ENCODE peak calls at places on chromosomes 12 and 14, in seven cellular contexts. Q, W, Z, S, H, A and D are unnamed samples.

GRCh38 chr12:105915997-105916697 is 222.6 kb downstream of the NUAK1 start:
- DNase-seq in W (no peak), Q (no peak), H (no peak), S (no peak), A (no peak), Z (no peak), D (no peak)

GRCh38 chr14:32224731-32225377 is 21.8 kb upstream of the RNU6-8 start:
- DNase-seq in S (peak; percentile 57), A (peak; percentile 40), Z (peak; percentile 77), W (peak; percentile 81), Q (peak; percentile 57), H (peak; percentile 59), D (no peak)

GRCh38 chr14:33954016-33954598 is 3.2 kb upstream of the EGLN3 start:
- DNase-seq in Z (no peak), W (no peak), Q (no peak), S (no peak), A (no peak), H (no peak), D (no peak)

GRCh38 chr12:70721216-70721615 is 84.0 kb upstream of the PTPRB start:
- DNase-seq in W (no peak), Z (no peak), A (no peak), H (no peak), Q (no peak), S (no peak), D (no peak)

GRCh38 chr12:113852695-113853490 is 113.2 kb downstream of the RBM19 start:
- DNase-seq in A (no peak), H (no peak), S (no peak), Z (no peak), Q (no peak), W (no peak), D (no peak)

GRCh38 chr14:88804035-88804434 is 11.3 kb upstream of the EML5 start:
- DNase-seq in Z (no peak), A (no peak), S (no peak), H (peak; percentile 4), W (no peak), Q (no peak), D (no peak)

GRCh38 chr14:49553892-49554291 is 32.3 kb downstream of the RPS29 start:
- DNase-seq in Q (no peak), A (no peak), S (no peak), Z (no peak), W (no peak), H (no peak), D (no peak)

GRCh38 chr14:81246561-81247270 is 26.0 kb upstream of the GTF2A1 start:
- DNase-seq in H (no peak), S (no peak), Q (peak; percentile 16), A (no peak), W (no peak), Z (no peak), D (no peak)

GRCh38 chr12:122028165-122028591 is 6.5 kb downstream of the BCL7A start:
- DNase-seq in W (no peak), Q (peak; percentile 46), S (no peak), A (no peak), H (no peak), Z (peak; percentile 33), D (no peak)

GRCh38 chr12:95943231-95943842 is at the start of gene AMDHD1:
- DNase-seq in S (peak; percentile 42), W (peak; percentile 83), Q (peak; percentile 42), A (peak; percentile 40), H (peak; percentile 45), Z (peak; percentile 42), D (peak; percentile 77)

GRCh38 chr14:68548194-68549056 is 244.4 kb downstream of the ZFP36L1 start:
- DNase-seq in S (peak; percentile 99), Q (peak; percentile 98), H (peak; percentile 99), W (peak; percentile 86), Z (peak; percentile 98), A (peak; percentile 99), D (no peak)

GRCh38 chr12:26580619-26581018 is 252.4 kb downstream of the ITPR2 start:
- DNase-seq in Z (no peak), W (no peak), A (no peak), S (no peak), Q (no peak), H (no peak), D (no peak)

GRCh38 chr14:94048676-94049624 is 22.8 kb downstream of the OTUB2 start:
- DNase-seq in Z (no peak), S (no peak), Q (no peak), A (no peak), W (no peak), H (no peak), D (no peak)

GRCh38 chr12:15152456-15152855 is 68.8 kb downstream of the RERG start:
- DNase-seq in Z (peak; percentile 40), H (peak; percentile 46), S (peak; percentile 8), W (peak; percentile 37), Q (peak; percentile 26), A (peak; percentile 36), D (no peak)
- TF ChIP-seq CTCF in Z (peak; percentile 44), H (peak; percentile 40), S (no peak), W (peak; percentile 49), Q (peak; percentile 16), A (peak; percentile 38), D (no peak)

GRCh38 chr14:20989787-20990600 is at the start of gene METTL17:
- DNase-seq in Q (peak; percentile 98), W (peak; percentile 96), A (peak; percentile 98), Z (peak; percentile 98), H (peak; percentile 98), S (peak; percentile 92), D (peak; percentile 92)
- TF ChIP-seq CTCF in Q (peak; percentile 7), W (peak; percentile 43), A (peak; percentile 38), Z (peak; percentile 46), H (peak; percentile 41), S (peak; percentile 41), D (no peak)

DNA sequence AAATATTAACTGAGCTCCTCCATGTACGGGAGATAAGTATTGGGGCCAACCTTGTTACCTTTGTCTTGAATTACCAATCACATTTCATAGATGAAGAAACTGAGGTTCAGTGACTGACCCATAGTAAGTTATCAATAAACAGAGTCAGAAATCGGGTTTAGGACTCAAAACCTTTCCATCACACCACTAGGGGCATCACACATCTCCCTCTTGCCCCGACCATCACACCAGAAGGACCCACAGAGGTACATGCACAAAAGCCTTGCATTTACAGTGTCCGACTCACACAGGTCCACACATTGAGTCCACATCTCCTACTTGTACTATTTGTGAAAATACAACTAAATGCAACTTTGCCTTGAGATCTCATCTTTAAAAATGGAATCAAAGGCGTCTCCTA is 29.4 kb downstream of the KCNA5 start:
- DNase-seq in A (no peak), Z (no peak), Q (no peak), S (no peak), W (no peak), H (no peak), D (no peak)
- TF ChIP-seq CTCF in A (peak; percentile 7), Z (no peak), Q (no peak), S (no peak), W (no peak), H (no peak), D (no peak)

DNA sequence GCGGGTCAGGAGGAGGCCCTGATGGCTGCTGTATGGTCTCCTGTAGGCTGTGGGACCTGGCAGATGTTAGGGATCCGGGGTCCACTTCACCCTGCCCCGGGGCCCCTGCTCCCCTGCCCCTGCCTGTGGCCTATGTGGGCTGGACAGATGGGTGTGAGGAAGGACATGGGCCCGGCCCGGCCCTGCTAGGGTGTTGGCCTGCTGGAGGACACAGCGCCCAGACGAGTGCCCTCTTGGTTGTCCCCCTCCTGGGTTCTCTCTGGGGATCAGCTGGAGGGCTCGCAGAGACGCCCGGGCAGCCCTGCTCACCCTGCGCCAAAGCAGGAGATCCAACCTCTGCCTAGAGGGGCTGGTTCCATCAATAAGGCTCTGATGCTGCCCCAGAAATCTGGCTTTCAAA is 36.2 kb downstream of the BEGAIN start:
- DNase-seq in A (no peak), S (no peak), Q (no peak), Z (no peak), H (no peak), W (no peak), D (no peak)
- TF ChIP-seq CTCF in A (no peak), S (no peak), Q (no peak), Z (no peak), H (no peak), W (no peak), D (no peak)

GRCh38 chr14:98229676-98230366 is 1042.2 kb downstream of the BCL11B start:
- DNase-seq in A (no peak), H (no peak), Q (no peak), W (no peak), Z (peak; percentile 23), S (no peak), D (no peak)
- TF ChIP-seq CTCF in A (no peak), H (no peak), Q (no peak), W (no peak), Z (no peak), S (no peak), D (no peak)

GRCh38 chr12:115866909-115867525 is 410.5 kb downstream of the MED13L start:
- DNase-seq in Z (no peak), H (peak; percentile 2), A (no peak), W (no peak), Q (no peak), S (no peak), D (no peak)
- TF ChIP-seq CTCF in Z (no peak), H (no peak), A (peak; percentile 4), W (peak; percentile 35), Q (no peak), S (peak; percentile 4), D (no peak)